ENCODE peak calls at places on chromosomes 7 and 10, in four cellular contexts. One of them, this sample, is unnamed.

GRCh38 chr7:44969701-44970494 is 8.9 kb downstream of the MYO1G start:
- DNase-seq in heart right ventricle: no peak
- DNase-seq in aorta: peak; percentile 40
- DNase-seq in GM12865: no peak
- DNase-seq in this sample: no peak

GRCh38 chr7:159096736-159097581 is 47.7 kb downstream of the VIPR2 start:
- DNase-seq in heart right ventricle: peak; percentile 59
- DNase-seq in aorta: peak; percentile 78
- DNase-seq in GM12865: no peak
- DNase-seq in this sample: no peak

GRCh38 chr10:18658301-18658991 is 785 bp upstream of the ARL5B start:
- DNase-seq in heart right ventricle: no peak
- DNase-seq in aorta: peak; percentile 50
- DNase-seq in GM12865: peak; percentile 75
- DNase-seq in this sample: no peak

GRCh38 chr10:70738425-70739121 is 46.6 kb downstream of the TBATA start:
- DNase-seq in heart right ventricle: no peak
- DNase-seq in aorta: peak; percentile 42
- DNase-seq in GM12865: no peak
- DNase-seq in this sample: no peak

GRCh38 chr7:5743803-5744202 is 37.7 kb downstream of the RNF216 start:
- DNase-seq in heart right ventricle: no peak
- DNase-seq in aorta: no peak
- DNase-seq in GM12865: no peak
- DNase-seq in this sample: no peak

GRCh38 chr10:6678211-6678803 is 98.2 kb upstream of the PRKCQ start:
- DNase-seq in heart right ventricle: peak; percentile 27
- DNase-seq in aorta: peak; percentile 50
- DNase-seq in GM12865: peak; percentile 38
- DNase-seq in this sample: no peak

GRCh38 chr7:25964483-25964961 is 187.5 kb upstream of the NFE2L3 start:
- DNase-seq in heart right ventricle: no peak
- DNase-seq in aorta: no peak
- DNase-seq in GM12865: peak; percentile 87
- DNase-seq in this sample: peak; percentile 71

GRCh38 chr10:115093286-115093775 is at the start of gene ATRNL1:
- DNase-seq in heart right ventricle: peak; percentile 21
- DNase-seq in aorta: peak; percentile 53
- DNase-seq in GM12865: peak; percentile 37
- DNase-seq in this sample: no peak

GRCh38 chr10:131059881-131060280 is 251.6 kb downstream of the TCERG1L start:
- DNase-seq in heart right ventricle: no peak
- DNase-seq in aorta: no peak
- DNase-seq in GM12865: no peak
- DNase-seq in this sample: no peak

GRCh38 chr10:130014734-130015695 is 50.9 kb upstream of the EBF3 start:
- DNase-seq in heart right ventricle: no peak
- DNase-seq in aorta: no peak
- DNase-seq in GM12865: no peak
- DNase-seq in this sample: no peak

GRCh38 chr7:140876519-140877248 is 48.0 kb downstream of the BRAF start:
- DNase-seq in heart right ventricle: no peak
- DNase-seq in aorta: no peak
- DNase-seq in GM12865: peak; percentile 68
- DNase-seq in this sample: no peak

GRCh38 chr7:104951546-104951945 is 62.5 kb upstream of the KMT2E start:
- DNase-seq in heart right ventricle: peak; percentile 33
- DNase-seq in aorta: peak; percentile 74
- DNase-seq in GM12865: no peak
- DNase-seq in this sample: no peak

GRCh38 chr7:140062118-140062527 is 628 bp downstream of the PARP12 start:
- DNase-seq in heart right ventricle: peak; percentile 30
- DNase-seq in aorta: peak; percentile 60
- DNase-seq in GM12865: peak; percentile 64
- DNase-seq in this sample: no peak

GRCh38 chr7:139946539-139946938 is 116.2 kb downstream of the PARP12 start:
- DNase-seq in heart right ventricle: no peak
- DNase-seq in aorta: no peak
- DNase-seq in GM12865: peak; percentile 24
- DNase-seq in this sample: no peak

GRCh38 chr7:45187089-45187945 is 29.7 kb downstream of the RAMP3 start:
- DNase-seq in heart right ventricle: no peak
- DNase-seq in aorta: no peak
- DNase-seq in GM12865: no peak
- DNase-seq in this sample: no peak

GRCh38 chr7:140036224-140036651 is 26.5 kb downstream of the PARP12 start:
- DNase-seq in heart right ventricle: no peak
- DNase-seq in aorta: no peak
- DNase-seq in GM12865: peak; percentile 24
- DNase-seq in this sample: no peak

GRCh38 chr10:117892681-117893220 is 154.0 kb downstream of the RAB11FIP2 start:
- DNase-seq in heart right ventricle: no peak
- DNase-seq in aorta: no peak
- DNase-seq in GM12865: no peak
- DNase-seq in this sample: no peak

GRCh38 chr7:2680792-2681490 is 7.1 kb upstream of the AMZ1 start:
- DNase-seq in heart right ventricle: peak; percentile 88
- DNase-seq in aorta: peak; percentile 88
- DNase-seq in GM12865: peak; percentile 65
- DNase-seq in this sample: no peak

GRCh38 chr7:8185907-8186306 is 76.1 kb downstream of the ICA1 start:
- DNase-seq in heart right ventricle: no peak
- DNase-seq in aorta: no peak
- DNase-seq in GM12865: no peak
- DNase-seq in this sample: no peak

GRCh38 chr7:29622335-29623265 is 59.0 kb downstream of the PRR15 start:
- DNase-seq in heart right ventricle: no peak
- DNase-seq in aorta: no peak
- DNase-seq in GM12865: no peak
- DNase-seq in this sample: no peak

GRCh38 chr10:4344544-4344994 is 481.4 kb upstream of the AKR1E2 start:
- DNase-seq in heart right ventricle: peak; percentile 39
- DNase-seq in aorta: peak; percentile 88
- DNase-seq in GM12865: no peak
- DNase-seq in this sample: no peak

GRCh38 chr7:118300177-118300576 is 75.7 kb downstream of the ANKRD7 start:
- DNase-seq in heart right ventricle: no peak
- DNase-seq in aorta: no peak
- DNase-seq in GM12865: no peak
- DNase-seq in this sample: no peak

GRCh38 chr7:11539853-11540252 is 292.1 kb downstream of the THSD7A start:
- DNase-seq in heart right ventricle: no peak
- DNase-seq in aorta: no peak
- DNase-seq in GM12865: no peak
- DNase-seq in this sample: no peak

GRCh38 chr10:60767424-60767823 is 10.9 kb upstream of the CDK1 start:
- DNase-seq in heart right ventricle: no peak
- DNase-seq in aorta: no peak
- DNase-seq in GM12865: no peak
- DNase-seq in this sample: no peak

GRCh38 chr10:81875680-81876252 is 772 bp downstream of the NRG3 start:
- DNase-seq in heart right ventricle: no peak
- DNase-seq in aorta: no peak
- DNase-seq in GM12865: no peak
- DNase-seq in this sample: no peak
- H3K4me3 ChIP-seq in heart right ventricle: peak overlapping the region; percentile 28
- H3K4me3 ChIP-seq in aorta: no peak overlapping the region
- H3K4me3 ChIP-seq in GM12865: no peak overlapping the region
- H3K4me3 ChIP-seq in this sample: no peak overlapping the region

GRCh38 chr10:26437637-26438461 is at the start of gene APBB1IP:
- DNase-seq in heart right ventricle: peak; percentile 78
- DNase-seq in aorta: peak; percentile 89
- DNase-seq in GM12865: peak; percentile 88
- DNase-seq in this sample: peak; percentile 66

GRCh38 chr10:26439436-26440090 is 1.4 kb downstream of the APBB1IP start:
- DNase-seq in heart right ventricle: no peak
- DNase-seq in aorta: no peak
- DNase-seq in GM12865: no peak
- DNase-seq in this sample: no peak

GRCh38 chr10:26438534-26439269 is 561 bp downstream of the APBB1IP start:
- DNase-seq in heart right ventricle: peak; percentile 45
- DNase-seq in aorta: peak; percentile 60
- DNase-seq in GM12865: peak; percentile 78
- DNase-seq in this sample: no peak

GRCh38 chr10:26441491-26442214 is 3.5 kb downstream of the APBB1IP start:
- DNase-seq in heart right ventricle: no peak
- DNase-seq in aorta: no peak
- DNase-seq in GM12865: no peak
- DNase-seq in this sample: no peak

GRCh38 chr10:26440091-26440445 is 1.9 kb downstream of the APBB1IP start:
- DNase-seq in heart right ventricle: no peak
- DNase-seq in aorta: no peak
- DNase-seq in GM12865: no peak
- DNase-seq in this sample: no peak
- H3K4me3 ChIP-seq in heart right ventricle: no peak overlapping the region
- H3K4me3 ChIP-seq in aorta: no peak overlapping the region
- H3K4me3 ChIP-seq in GM12865: peak overlapping the region; percentile 93
- H3K4me3 ChIP-seq in this sample: peak overlapping the region; percentile 81

GRCh38 chr10:11023009-11023408 is 5.3 kb downstream of the CELF2 start:
- DNase-seq in heart right ventricle: no peak
- DNase-seq in aorta: no peak
- DNase-seq in GM12865: peak; percentile 77
- DNase-seq in this sample: no peak

GRCh38 chr10:11018426-11018818 is 750 bp downstream of the CELF2 start:
- DNase-seq in heart right ventricle: peak; percentile 43
- DNase-seq in aorta: peak; percentile 55
- DNase-seq in GM12865: peak; percentile 31
- DNase-seq in this sample: no peak

GRCh38 chr10:11017575-11018425 is at the start of gene CELF2:
- DNase-seq in heart right ventricle: peak; percentile 77
- DNase-seq in aorta: peak; percentile 61
- DNase-seq in GM12865: peak; percentile 88
- DNase-seq in this sample: no peak

GRCh38 chr10:11018830-11019692 is 1.4 kb downstream of the CELF2 start:
- DNase-seq in heart right ventricle: no peak
- DNase-seq in aorta: no peak
- DNase-seq in GM12865: peak; percentile 48
- DNase-seq in this sample: no peak

DNA sequence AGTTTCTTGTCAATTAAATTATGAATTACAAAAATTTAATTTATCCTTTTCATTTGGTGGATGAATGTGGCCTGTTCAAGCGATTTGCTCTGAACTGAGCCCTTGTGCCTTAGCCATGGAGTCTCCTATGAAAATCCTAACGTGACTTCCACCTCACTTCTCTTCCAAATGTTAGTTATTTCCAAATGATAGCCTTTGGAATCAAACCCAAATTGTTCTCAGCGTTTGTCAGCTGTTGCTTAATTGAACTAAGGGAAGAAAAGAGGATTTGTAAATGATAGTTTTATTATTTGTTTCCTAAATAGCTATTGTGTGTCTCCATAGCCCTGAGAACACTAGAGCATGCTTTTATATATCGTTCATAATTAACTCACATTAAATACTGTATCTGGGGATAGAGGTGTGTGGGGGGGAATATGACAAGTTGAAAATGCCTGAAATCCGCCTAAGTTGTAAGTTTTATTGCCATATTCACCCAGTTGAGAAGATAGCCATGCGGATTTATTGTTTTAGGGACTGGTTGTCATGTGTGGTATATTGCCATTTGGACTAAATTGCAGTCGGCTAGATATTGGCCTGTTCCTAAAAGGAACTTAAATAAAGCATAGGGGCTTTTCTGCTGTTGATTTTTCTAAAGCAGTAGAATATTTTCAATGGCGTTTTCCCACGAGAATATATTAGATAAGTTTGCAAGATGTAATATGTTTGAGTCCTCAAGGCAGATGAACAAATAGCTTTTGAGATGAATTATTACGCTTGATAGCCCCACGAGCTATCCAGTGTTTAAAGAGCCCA is 2.6 kb downstream of the CELF2 start:
- DNase-seq in heart right ventricle: no peak
- DNase-seq in aorta: no peak
- DNase-seq in GM12865: no peak
- DNase-seq in this sample: no peak
- H3K4me3 ChIP-seq in heart right ventricle: peak overlapping the region; percentile 74
- H3K4me3 ChIP-seq in aorta: no peak overlapping the region
- H3K4me3 ChIP-seq in GM12865: peak overlapping the region; percentile 91
- H3K4me3 ChIP-seq in this sample: no peak overlapping the region

DNA sequence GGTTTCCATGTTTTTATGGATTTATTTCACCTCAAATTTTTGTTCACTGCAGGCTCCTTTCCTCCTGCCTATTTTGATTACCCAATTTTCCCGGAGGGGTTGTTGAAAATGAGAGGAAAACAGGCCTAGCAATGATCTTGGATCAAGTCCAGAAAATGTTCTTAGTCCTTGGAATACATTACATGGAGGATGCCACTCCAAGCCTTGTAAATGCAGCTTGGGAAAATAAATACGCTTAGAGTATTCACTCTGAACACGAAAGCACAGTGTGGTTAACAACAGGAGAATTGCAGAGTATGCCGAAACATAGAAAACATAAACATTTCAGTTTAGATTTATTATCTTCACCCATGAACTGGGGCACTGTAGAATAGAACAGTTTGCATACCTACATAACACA is 7.8 kb upstream of the CD36 start:
- DNase-seq in heart right ventricle: no peak
- DNase-seq in aorta: no peak
- DNase-seq in GM12865: no peak
- DNase-seq in this sample: no peak
- H3K4me3 ChIP-seq in heart right ventricle: peak overlapping the region; percentile 31
- H3K4me3 ChIP-seq in aorta: no peak overlapping the region
- H3K4me3 ChIP-seq in GM12865: no peak overlapping the region
- H3K4me3 ChIP-seq in this sample: no peak overlapping the region